ENCODE peak calls at places on chromosomes 12 and 14, in four cellular contexts. Y is fibroblast of pulmonary artery, G is GM13977, T is nephron progenitor cell. W is an unnamed sample.

GRCh38 chr14:39717000-39717399 is 284.8 kb upstream of the FBXO33 start:
- DNase-seq in T (no peak), G (no peak), Y (no peak), W (no peak)

GRCh38 chr12:123991402-123991951 is 18.5 kb downstream of the ZNF664 start:
- DNase-seq in Y (no peak), T (no peak), G (no peak), W (no peak)

GRCh38 chr14:71703477-71703876 is 228.8 kb upstream of the RGS6 start:
- DNase-seq in Y (peak), T (no peak), G (no peak), W (no peak)

GRCh38 chr14:96016761-96017160 is 22.4 kb upstream of the C14orf132 start:
- DNase-seq in Y (no peak), T (no peak), G (no peak), W (no peak)

GRCh38 chr14:103448097-103448496 is 62.9 kb downstream of the MARK3 start:
- DNase-seq in T (no peak), Y (no peak), G (no peak), W (no peak)

GRCh38 chr12:124474709-124475108 is 92.7 kb downstream of the NCOR2 start:
- DNase-seq in G (no peak), Y (no peak), T (no peak), W (no peak)

GRCh38 chr12:58566599-58566998 is 353.7 kb downstream of the LRIG3 start:
- DNase-seq in G (no peak), Y (no peak), T (no peak), W (no peak)

GRCh38 chr14:34040765-34041164 is 89.9 kb upstream of the EGLN3 start:
- DNase-seq in G (no peak), T (no peak), Y (no peak), W (no peak)

GRCh38 chr12:124761876-124762275 is 101.8 kb downstream of the SCARB1 start:
- DNase-seq in T (no peak), G (no peak), Y (no peak), W (no peak)

GRCh38 chr14:103763730-103764488 is 48.3 kb downstream of the ZFYVE21 start:
- DNase-seq in Y (no peak), T (no peak), G (peak), W (peak)

GRCh38 chr12:115042341-115042740 is 358.4 kb upstream of the TBX3 start:
- DNase-seq in T (no peak), Y (no peak), G (no peak), W (no peak)

GRCh38 chr14:84017533-84017932 is 1512.4 kb upstream of the FLRT2 start:
- DNase-seq in T (no peak), G (no peak), Y (no peak), W (no peak)

GRCh38 chr12:26631846-26632245 is 201.1 kb downstream of the ITPR2 start:
- DNase-seq in Y (peak), G (no peak), T (no peak), W (no peak)

GRCh38 chr12:7460375-7461259 is 16.7 kb upstream of the CD163L1 start:
- DNase-seq in G (peak), Y (peak), T (peak), W (peak)

GRCh38 chr12:50404307-50404706 is 3.6 kb downstream of the LARP4 start:
- DNase-seq in Y (no peak), G (no peak), T (no peak), W (no peak)

GRCh38 chr14:90060312-90060964 is 1.4 kb upstream of the KCNK13 start:
- DNase-seq in T (peak), G (peak), Y (peak), W (peak)

GRCh38 chr14:30834353-30834752 is 40.0 kb upstream of the COCH start:
- DNase-seq in T (no peak), Y (no peak), G (no peak), W (no peak)

GRCh38 chr12:46770501-46771183 is 55.2 kb downstream of the SLC38A4 start:
- DNase-seq in Y (peak), T (peak), G (no peak), W (no peak)

GRCh38 chr12:7354521-7354920 is 50.6 kb downstream of the ACSM4 start:
- DNase-seq in T (no peak), Y (no peak), G (no peak), W (no peak)

GRCh38 chr14:44316647-44317432 is 190.2 kb downstream of the FSCB start:
- DNase-seq in T (no peak), G (no peak), Y (peak), W (no peak)

GRCh38 chr12:120164293-120164692 is 30.2 kb downstream of the GCN1 start:
- DNase-seq in G (no peak), T (no peak), Y (no peak), W (no peak)

GRCh38 chr14:51328089-51328941 is 88.3 kb downstream of the TMX1 start:
- DNase-seq in Y (peak), G (no peak), T (no peak), W (no peak)

GRCh38 chr12:47903151-47903611 is 1.6 kb downstream of the VDR start:
- DNase-seq in Y (peak), T (no peak), G (peak), W (peak)

GRCh38 chr14:68295316-68295816 is 475.8 kb downstream of the RAD51B start:
- DNase-seq in G (no peak), T (peak), Y (peak), W (no peak)

GRCh38 chr12:119989619-119990381 is 764 bp downstream of the BICDL1 start:
- DNase-seq in Y (peak), T (peak), G (peak), W (peak)

GRCh38 chr14:44612002-44612401 is 104.9 kb upstream of the FSCB start:
- DNase-seq in Y (no peak), G (no peak), T (no peak), W (no peak)

GRCh38 chr12:95848575-95849388 is 10.0 kb upstream of the SNRPF start:
- DNase-seq in G (no peak), T (no peak), Y (peak), W (no peak)
- TF ChIP-seq CTCF in G (peak), T (no peak), Y (peak), W (no peak)

GRCh38 chr14:65496178-65496993 is 83.9 kb downstream of the FUT8 start:
- DNase-seq in T (no peak), Y (peak), G (no peak), W (no peak)

GRCh38 chr14:65500075-65500474 is 87.5 kb downstream of the FUT8 start:
- DNase-seq in Y (no peak), G (no peak), T (no peak), W (no peak)

GRCh38 chr14:65502676-65503124 is 90.2 kb downstream of the FUT8 start:
- DNase-seq in T (no peak), G (no peak), Y (peak), W (peak)

GRCh38 chr14:65499138-65499537 is 86.6 kb downstream of the FUT8 start:
- DNase-seq in T (no peak), Y (no peak), G (no peak), W (no peak)

DNA sequence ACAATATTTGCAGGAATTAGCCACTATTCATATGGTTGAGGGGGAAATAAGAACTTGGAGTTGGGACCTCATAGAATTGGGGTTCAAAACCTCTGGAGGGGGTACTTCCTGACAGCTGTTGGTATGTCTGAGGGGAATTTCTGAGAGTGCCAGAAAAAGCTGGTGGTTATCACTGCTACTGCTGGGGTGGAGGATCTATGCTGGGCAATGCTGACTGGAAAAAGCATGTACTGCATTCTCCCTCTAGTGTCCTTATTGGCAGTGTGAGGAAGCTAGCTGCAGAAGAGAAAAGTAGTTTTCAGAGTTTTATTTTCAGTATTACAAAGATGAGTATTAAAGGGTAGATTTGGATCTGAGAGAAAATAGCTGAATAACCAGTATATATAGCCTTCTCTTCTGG is 88.8 kb downstream of the FUT8 start:
- DNase-seq in T (no peak), Y (no peak), G (no peak), W (no peak)
- TF ChIP-seq CTCF in T (no peak), Y (peak), G (peak), W (no peak)

DNA sequence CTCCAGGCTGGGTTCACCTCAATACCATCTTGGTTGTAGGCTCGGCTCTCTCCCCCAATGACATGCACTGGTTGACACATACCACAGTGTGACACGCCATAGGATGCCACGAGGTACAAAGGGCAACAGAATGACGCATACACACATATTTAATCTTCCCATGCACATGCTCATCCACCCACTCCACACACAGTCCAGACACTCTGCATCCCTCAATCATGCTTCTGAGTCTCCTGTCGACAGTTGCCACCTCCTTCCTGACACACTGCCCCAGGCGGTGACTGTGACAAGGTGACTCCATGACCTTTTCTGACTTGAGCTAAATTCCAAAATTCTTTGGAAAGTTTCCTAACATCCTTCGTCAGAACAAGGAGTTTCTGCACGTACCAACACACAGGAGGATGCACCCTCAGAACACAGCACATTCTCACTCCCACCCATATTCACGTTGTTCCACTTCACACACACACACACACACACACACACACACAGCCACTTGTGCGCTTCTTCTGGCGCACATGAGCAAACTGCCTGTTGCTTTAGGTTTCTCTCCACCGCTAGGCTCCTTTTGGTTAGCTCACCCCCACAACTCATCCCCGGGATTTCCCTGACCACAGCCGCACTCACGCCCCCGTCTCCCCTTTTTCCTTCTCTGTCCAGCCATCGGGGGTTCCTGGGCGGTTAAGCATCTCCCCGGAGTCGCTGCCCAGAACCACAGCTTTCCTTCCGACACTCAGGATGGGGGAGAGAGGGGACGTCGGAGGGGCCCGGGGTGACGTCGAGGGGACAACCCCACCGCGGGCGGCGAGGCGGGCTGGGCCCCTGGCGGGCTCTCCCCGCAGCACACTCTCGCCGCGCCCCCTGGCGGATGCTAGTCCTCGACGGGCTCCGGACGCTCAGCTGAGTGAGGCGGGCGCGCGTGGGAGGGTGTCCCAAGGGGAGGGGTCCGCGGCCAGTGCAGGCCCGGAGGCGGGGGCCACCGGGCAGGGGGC is 536 bp upstream of the WNT1 start:
- DNase-seq in Y (peak), T (peak), G (peak), W (peak)
- TF ChIP-seq CTCF in Y (peak), T (peak), G (peak), W (peak)

DNA sequence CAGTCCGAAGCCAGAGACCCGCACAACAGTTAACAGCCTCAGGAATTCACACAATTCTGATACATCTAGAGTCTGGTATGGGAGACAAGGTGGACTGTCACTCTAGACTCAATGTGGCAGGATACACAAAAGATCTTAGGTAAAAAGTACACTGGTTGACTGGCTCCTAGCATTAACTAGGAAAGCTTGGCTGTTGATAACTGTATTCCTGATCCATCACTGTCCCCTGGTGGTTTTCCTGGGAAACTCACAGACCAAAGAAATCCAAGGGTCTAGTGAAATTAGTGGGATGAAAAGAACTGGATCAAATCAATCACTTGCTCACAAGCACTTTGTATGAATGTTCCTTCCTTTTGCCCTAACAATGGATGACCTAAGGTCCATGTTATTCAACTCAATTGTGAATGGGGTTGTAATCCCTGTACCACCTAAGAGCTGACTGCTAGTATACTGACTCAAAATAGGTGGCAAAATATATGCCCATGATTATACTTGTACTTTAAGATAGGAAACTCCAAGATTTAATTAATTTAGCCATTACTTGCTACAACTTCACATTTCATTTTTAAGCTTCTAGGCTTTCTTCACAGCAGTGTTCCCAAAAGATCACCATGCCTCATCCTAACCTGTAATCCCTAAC is 14.0 kb downstream of the NPC2 start:
- DNase-seq in T (peak), Y (peak), G (no peak), W (no peak)
- TF ChIP-seq CTCF in T (peak), Y (peak), G (no peak), W (no peak)

GRCh38 chr12:82685721-82686222 is 934 bp upstream of the TMTC2 start:
- DNase-seq in Y (peak), G (peak), T (peak), W (peak)

GRCh38 chr12:82687020-82687951 is 580 bp downstream of the TMTC2 start:
- DNase-seq in T (peak), Y (peak), G (peak), W (peak)

GRCh38 chr12:82688619-82689018 is 1.9 kb downstream of the TMTC2 start:
- DNase-seq in G (no peak), Y (no peak), T (no peak), W (no peak)

GRCh38 chr12:82688035-82688501 is 1.4 kb downstream of the TMTC2 start:
- DNase-seq in G (no peak), Y (peak), T (no peak), W (peak)

GRCh38 chr12:82686223-82687019 is at the start of gene TMTC2:
- DNase-seq in G (peak), Y (peak), T (peak), W (peak)
- TF ChIP-seq CTCF in G (no peak), Y (no peak), T (no peak), W (no peak)

GRCh38 chr12:20716037-20716436 is 20.9 kb downstream of the SLCO1C1 start:
- DNase-seq in Y (no peak), T (no peak), G (no peak), W (no peak)
- TF ChIP-seq CTCF in Y (no peak), T (no peak), G (no peak), W (no peak)

W was measured in GM13976.